ENCODE peak calls at places on chromosomes 2 and 18, in five cellular contexts. H, J, W, I and X are unnamed samples.

GRCh38 chr2:96556441-96557330 is 20.1 kb downstream of the ARID5A start:
- DNase-seq in H (peak; percentile 44), J (no peak), W (peak; percentile 12), I (peak; percentile 57), X (no peak)

GRCh38 chr2:40592223-40592622 is 140.3 kb upstream of the SLC8A1 start:
- DNase-seq in H (no peak), J (no peak), W (no peak), I (no peak), X (no peak)

GRCh38 chr18:21740474-21740723 is 193 bp upstream of the MIB1 start:
- DNase-seq in H (peak; percentile 98), J (no peak), W (no peak), I (peak; percentile 96), X (no peak)

GRCh38 chr2:173898996-173899395 is 66.2 kb downstream of the SP3 start:
- DNase-seq in H (no peak), J (no peak), W (no peak), I (no peak), X (no peak)

GRCh38 chr18:27856839-27857238 is 320.1 kb downstream of the CDH2 start:
- DNase-seq in H (no peak), J (no peak), W (no peak), I (no peak), X (no peak)

GRCh38 chr2:38163006-38163405 is 87.1 kb upstream of the CYP1B1 start:
- DNase-seq in H (no peak), J (no peak), W (no peak), I (no peak), X (no peak)

GRCh38 chr2:234474654-234475053 is 22.2 kb downstream of the ARL4C start:
- DNase-seq in H (no peak), J (no peak), W (no peak), I (no peak), X (no peak)

GRCh38 chr2:37549598-37549997 is 121.8 kb downstream of the CDC42EP3 start:
- DNase-seq in H (no peak), J (no peak), W (no peak), I (no peak), X (no peak)

GRCh38 chr2:27092696-27093429 is 6.3 kb downstream of the KHK start:
- DNase-seq in H (no peak), J (no peak), W (no peak), I (no peak), X (no peak)

GRCh38 chr2:152468832-152469692 is 134.1 kb downstream of the FMNL2 start:
- DNase-seq in H (peak; percentile 59), J (no peak), W (no peak), I (no peak), X (no peak)

GRCh38 chr2:168545439-168546082 is 89.5 kb downstream of the CERS6 start:
- DNase-seq in H (peak; percentile 89), J (no peak), W (no peak), I (peak; percentile 88), X (no peak)

GRCh38 chr2:121429119-121429903 is 101.4 kb upstream of the RNU4ATAC start:
- DNase-seq in H (peak; percentile 74), J (no peak), W (no peak), I (no peak), X (no peak)

GRCh38 chr2:96764253-96764637 is 3.5 kb downstream of the CNNM4 start:
- DNase-seq in H (no peak), J (no peak), W (peak; percentile 57), I (no peak), X (no peak)

GRCh38 chr2:22998368-22998767 is 386.6 kb upstream of the KLHL29 start:
- DNase-seq in H (no peak), J (no peak), W (no peak), I (peak; percentile 1), X (no peak)

GRCh38 chr18:61199131-61199903 is 133.9 kb upstream of the CDH20 start:
- DNase-seq in H (no peak), J (no peak), W (no peak), I (peak; percentile 2), X (no peak)

GRCh38 chr2:95024306-95024880 is 1.1 kb upstream of the MAL start:
- DNase-seq in H (no peak), J (no peak), W (no peak), I (no peak), X (no peak)

DNA sequence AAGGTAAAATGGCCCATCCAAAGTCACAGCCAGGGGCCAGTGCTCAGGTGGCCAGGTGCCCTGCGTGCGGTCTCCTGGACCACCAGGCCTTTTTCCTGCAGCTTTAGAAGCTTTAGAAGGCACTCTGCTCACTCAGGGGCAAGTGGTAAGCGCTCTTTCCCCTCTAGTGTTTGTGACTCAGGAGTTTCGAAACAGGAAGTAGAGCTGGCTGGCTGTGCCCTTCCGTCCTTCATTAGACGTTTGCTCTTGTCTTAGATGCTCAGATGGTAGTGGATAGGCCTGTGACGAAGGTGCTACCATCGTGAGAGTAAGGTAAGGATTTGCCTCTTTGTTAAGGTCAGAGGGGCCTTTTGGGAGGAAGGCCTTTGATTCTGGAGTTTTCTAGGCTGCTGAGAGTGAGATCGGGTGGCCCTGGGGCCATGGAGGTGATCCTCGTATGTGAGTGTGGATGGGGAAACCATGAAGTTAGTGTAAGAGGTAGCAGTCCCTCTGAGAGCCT is at the start of gene CASP8:
- DNase-seq in H (peak; percentile 76), J (peak; percentile 50), W (no peak), I (peak; percentile 69), X (no peak)
- H3K4me3 ChIP-seq in H (no peak within 1 kb of the TSS), J (peak within 1 kb of the TSS; percentile 56), W (peak within 1 kb of the TSS; percentile 60), I (peak within 1 kb of the TSS; percentile 73), X (peak within 1 kb of the TSS; percentile 86)

GRCh38 chr2:85770786-85771409 is 17.1 kb downstream of the ATOH8 start:
- DNase-seq in H (no peak), J (no peak), W (no peak), I (no peak), X (no peak)

GRCh38 chr2:85772019-85772745 is 18.4 kb downstream of the ATOH8 start:
- DNase-seq in H (peak; percentile 100), J (no peak), W (peak; percentile 96), I (peak; percentile 100), X (peak; percentile 90)

GRCh38 chr2:85770369-85770768 is 16.6 kb downstream of the ATOH8 start:
- DNase-seq in H (no peak), J (no peak), W (no peak), I (no peak), X (no peak)

GRCh38 chr2:85772841-85773491 is 19.2 kb downstream of the ATOH8 start:
- DNase-seq in H (no peak), J (no peak), W (peak; percentile 55), I (no peak), X (no peak)

GRCh38 chr2:85771486-85771885 is 17.7 kb downstream of the ATOH8 start:
- DNase-seq in H (no peak), J (no peak), W (no peak), I (no peak), X (no peak)
- H3K4me1 ChIP-seq in H (peaks cover 61% of the 10 kb centered on the region), J (no peaks in the 10 kb centered on the region), W (peaks cover 66% of the 10 kb centered on the region), I (peaks cover 29% of the 10 kb centered on the region), X (peaks cover 68% of the 10 kb centered on the region)

GRCh38 chr2:231710751-231711676 is 2.7 kb downstream of the PTMA start:
- DNase-seq in H (peak; percentile 38), J (no peak), W (peak; percentile 54), I (peak; percentile 31), X (no peak)
- TF ChIP-seq CTCF in H (peak; percentile 30), J (no peak), W (peak; percentile 23), I (no peak), X (no peak)

DNA sequence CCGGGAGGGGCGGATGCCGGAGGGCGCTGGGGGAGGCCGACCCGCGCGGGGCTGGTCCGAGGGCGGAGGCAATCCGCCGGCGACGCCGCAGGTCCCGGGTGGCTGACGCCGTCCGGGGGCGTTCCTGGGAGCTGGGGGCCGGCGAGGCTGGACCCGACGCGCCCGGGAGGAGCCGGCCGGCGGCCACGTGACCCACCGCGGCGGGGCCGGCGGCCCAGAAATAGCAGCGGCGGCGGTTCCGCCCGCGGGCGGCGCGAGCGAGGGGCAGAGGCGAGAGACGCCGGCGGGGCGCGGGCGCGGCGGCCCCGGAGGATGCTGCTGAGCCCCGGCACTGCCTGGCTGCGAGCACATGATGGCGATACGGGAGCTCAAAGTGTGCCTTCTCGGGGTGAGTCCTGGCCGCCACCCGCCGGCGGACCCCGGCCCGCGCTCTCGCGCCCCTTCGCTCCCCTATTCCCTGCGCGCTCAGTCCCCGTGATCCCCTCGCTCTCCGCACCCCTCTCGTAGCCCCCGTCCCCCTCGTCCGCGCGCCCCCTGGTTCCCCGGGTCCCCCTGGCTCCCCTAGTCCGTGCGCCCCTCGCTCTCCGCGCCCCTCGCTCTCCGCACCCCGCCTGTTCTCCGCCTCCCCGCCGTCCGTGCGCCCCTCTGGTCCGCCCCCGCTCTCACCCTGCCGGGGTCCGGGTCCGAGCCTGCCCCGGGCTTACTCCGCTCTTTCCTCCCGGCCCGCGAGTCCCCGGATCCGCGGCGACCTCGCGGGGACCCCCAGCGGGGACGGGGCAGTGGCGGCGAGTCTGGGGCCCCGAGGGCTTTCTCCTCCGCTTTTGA is at the start of gene RAB31:
- DNase-seq in H (peak; percentile 93), J (no peak), W (peak; percentile 88), I (peak; percentile 69), X (peak; percentile 37)
- H3K4me3 ChIP-seq in H (peak within 1 kb of the TSS; percentile 92), J (peak within 1 kb of the TSS; percentile 19), W (peak within 1 kb of the TSS; percentile 68), I (peak within 1 kb of the TSS; percentile 79), X (peak within 1 kb of the TSS; percentile 96)

DNA sequence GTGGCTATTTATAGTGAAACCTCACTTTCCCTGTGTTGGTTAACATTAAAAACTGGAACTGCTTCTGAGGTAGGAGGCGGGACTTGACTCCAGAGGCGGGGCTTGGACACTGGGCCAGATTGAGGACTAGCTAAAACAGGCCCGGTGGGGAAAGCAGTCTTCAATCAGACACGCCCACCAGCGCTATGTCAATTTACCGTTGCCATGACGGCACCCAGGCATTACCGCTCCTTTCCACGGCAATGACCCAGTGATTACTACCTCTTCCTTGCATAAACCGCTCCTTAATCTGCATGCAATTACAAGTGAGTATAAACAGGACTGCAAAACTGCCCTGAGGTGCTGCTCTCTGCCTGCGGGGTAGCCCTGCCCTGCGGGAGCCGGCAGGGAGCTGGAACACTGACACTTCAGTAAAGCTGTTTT is 35.3 kb downstream of the LRRFIP1 start:
- DNase-seq in H (peak; percentile 95), J (peak; percentile 18), W (peak; percentile 63), I (peak; percentile 88), X (peak; percentile 91)
- H3K4me1 ChIP-seq in H (peaks cover 18% of the 10 kb centered on the region), J (no peaks in the 10 kb centered on the region), W (peaks cover 8% of the 10 kb centered on the region), I (peaks cover 9% of the 10 kb centered on the region), X (peaks cover 21% of the 10 kb centered on the region)

DNA sequence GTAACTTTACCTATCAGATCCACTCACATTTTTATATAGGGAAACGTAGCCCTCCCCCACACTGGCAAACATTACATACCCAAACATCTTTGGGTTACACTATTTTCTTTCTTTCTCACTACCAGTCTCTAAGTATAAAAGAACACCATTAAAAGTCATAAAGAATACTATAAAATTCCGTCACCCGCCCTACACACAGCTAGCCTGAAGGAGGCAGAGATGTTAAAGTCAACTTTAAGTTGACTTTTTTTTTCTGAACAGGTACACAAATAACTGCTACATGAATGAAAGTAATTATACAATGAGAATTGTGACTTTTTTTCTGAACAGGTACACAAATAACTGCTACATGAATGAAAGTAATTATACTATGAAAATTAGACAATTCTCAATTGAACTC is 628.3 kb downstream of the NUP35 start:
- DNase-seq in H (no peak), J (no peak), W (no peak), I (no peak), X (no peak)
- TF ChIP-seq CTCF in H (no peak), J (no peak), W (no peak), I (no peak), X (no peak)

GRCh38 chr2:206232287-206233035 is 42.0 kb upstream of the ZDBF2 start:
- DNase-seq in H (peak; percentile 14), J (no peak), W (no peak), I (no peak), X (no peak)
- H3K4me3 ChIP-seq in H (no peak overlapping the region), J (no peak overlapping the region), W (no peak overlapping the region), I (no peak overlapping the region), X (no peak overlapping the region)